ENCODE peak calls at places on chromosomes 6 and 20, in four cellular contexts. O is activated CD4-positive, alpha-beta T cell treated with anti-CD3 and anti-CD28 coated beads for 48 hours; H is CD4-positive, CD25-positive, alpha-beta regulatory T cell; K is SHP77. Z is an unnamed sample.

GRCh38 chr6:36827261-36828079 is 11.8 kb downstream of the CPNE5 start:
- DNase-seq in O (peak; percentile 38), H (no peak), K (no peak), Z (no peak)

GRCh38 chr6:163667372-163668060 is 253.0 kb downstream of the QKI start:
- DNase-seq in O (no peak), H (no peak), K (no peak), Z (no peak)

GRCh38 chr20:53611449-53611894 is 17.8 kb upstream of the ZNF217 start:
- DNase-seq in O (no peak), H (no peak), K (no peak), Z (no peak)

GRCh38 chr6:104472245-104472644 is 387.5 kb downstream of the HACE1 start:
- DNase-seq in O (no peak), H (no peak), K (no peak), Z (peak; percentile 68)

GRCh38 chr6:54440549-54440948 is 132.3 kb downstream of the TINAG start:
- DNase-seq in O (no peak), H (no peak), K (no peak), Z (no peak)

GRCh38 chr6:150005761-150006651 is 19.3 kb downstream of the RAET1L start:
- DNase-seq in O (no peak), H (no peak), K (no peak), Z (no peak)

GRCh38 chr6:165638530-165638929 is 24.5 kb downstream of the PDE10A start:
- DNase-seq in O (no peak), H (no peak), K (no peak), Z (no peak)

GRCh38 chr20:4069741-4070140 is 54.4 kb upstream of the RNF24 start:
- DNase-seq in O (no peak), H (no peak), K (no peak), Z (no peak)

GRCh38 chr6:40492126-40492525 is 95.0 kb downstream of the LRFN2 start:
- DNase-seq in O (no peak), H (no peak), K (no peak), Z (no peak)

GRCh38 chr6:141301779-141302178 is 830.9 kb upstream of the GJE1 start:
- DNase-seq in O (no peak), H (no peak), K (no peak), Z (no peak)

GRCh38 chr20:21901470-21902275 is 196.2 kb downstream of the PAX1 start:
- DNase-seq in O (no peak), H (no peak), K (peak; percentile 87), Z (peak; percentile 44)

GRCh38 chr6:116763048-116763447 is 2.5 kb downstream of the FAM162B start:
- DNase-seq in O (no peak), H (no peak), K (no peak), Z (no peak)

GRCh38 chr6:132330759-132331158 is 70.5 kb downstream of the MOXD1 start:
- DNase-seq in O (no peak), H (no peak), K (no peak), Z (no peak)

GRCh38 chr6:39166189-39166917 is 51.4 kb upstream of the SAYSD1 start:
- DNase-seq in O (peak; percentile 92), H (peak; percentile 55), K (peak; percentile 63), Z (peak; percentile 76)

GRCh38 chr20:38131588-38132121 is 33.4 kb downstream of the TGM2 start:
- DNase-seq in O (no peak), H (no peak), K (no peak), Z (no peak)